ENCODE peak calls at places on chromosome 16, in seven cellular contexts. L is stimulated activated CD8-positive, alpha-beta memory T cell treated with anti-CD3 and anti-CD28 coated beads, Interleukin-4, amount 100 ng/mL, for 1 hour; X is pancreas; Z is M059J; Y is C1 segment of cervical spinal cord; U is amygdala; C is iris pigment epithelial cell. N is an unnamed sample.

GRCh38 chr16:69554495-69554894 is 11.3 kb upstream of the NFAT5 start:
- DNase-seq in U (no peak), Z (no peak), C (no peak), X (no peak), L (no peak), Y (no peak), N (no peak)

GRCh38 chr16:75385507-75386152 is 47.7 kb downstream of the CFDP1 start:
- DNase-seq in L (no peak), X (no peak), Z (peak; percentile 83), U (no peak), Y (no peak), C (peak; percentile 85), N (peak; percentile 80)

GRCh38 chr16:58020628-58021521 is 4.7 kb upstream of the MMP15 start:
- DNase-seq in C (peak; percentile 48), U (no peak), Y (peak; percentile 25), Z (peak; percentile 52), L (no peak), X (peak; percentile 58), N (peak; percentile 59)

GRCh38 chr16:31064882-31065461 is 9.1 kb downstream of the ZNF668 start:
- DNase-seq in X (no peak), Y (no peak), Z (peak; percentile 79), L (no peak), C (peak; percentile 95), U (no peak), N (peak; percentile 77)

GRCh38 chr16:14499110-14499509 is 130.9 kb downstream of the PARN start:
- DNase-seq in X (no peak), Y (no peak), Z (no peak), C (no peak), U (no peak), L (no peak), N (no peak)

GRCh38 chr16:57007050-57007449 is 17.7 kb downstream of the NLRC5 start:
- DNase-seq in C (no peak), X (no peak), Z (no peak), Y (no peak), L (no peak), U (no peak), N (no peak)

GRCh38 chr16:29852654-29853053 is 10.4 kb downstream of the CDIPT start:
- DNase-seq in Y (peak; percentile 3), Z (peak; percentile 18), X (no peak), L (no peak), U (no peak), C (peak; percentile 48), N (no peak)

GRCh38 chr16:88331989-88332920 is 50.5 kb upstream of the ZNF469 start:
- DNase-seq in L (no peak), X (peak; percentile 79), C (peak; percentile 100), Y (no peak), Z (peak; percentile 100), U (no peak), N (peak; percentile 98)

GRCh38 chr16:58515871-58516767 is 802 bp downstream of the SETD6 start:
- DNase-seq in Z (peak; percentile 27), L (no peak), X (peak; percentile 84), Y (no peak), C (peak; percentile 8), U (no peak), N (peak; percentile 52)

GRCh38 chr16:15942901-15943690 is 6.3 kb upstream of the ABCC1 start:
- DNase-seq in Y (no peak), U (no peak), Z (no peak), C (no peak), L (no peak), X (no peak), N (no peak)

GRCh38 chr16:24820522-24820921 is 25.2 kb upstream of the SLC5A11 start:
- DNase-seq in X (no peak), Y (no peak), Z (no peak), L (no peak), C (peak; percentile 69), U (no peak), N (peak; percentile 42)

GRCh38 chr16:48383204-48383876 is 1.9 kb downstream of the SIAH1 start:
- DNase-seq in Y (no peak), Z (no peak), U (no peak), C (peak; percentile 75), X (no peak), L (no peak), N (no peak)

GRCh38 chr16:83100679-83101078 is 473.9 kb downstream of the CDH13 start:
- DNase-seq in Y (no peak), U (no peak), X (no peak), L (no peak), Z (peak; percentile 26), C (peak; percentile 42), N (no peak)

GRCh38 chr16:90011196-90011819 is 7.9 kb downstream of the DBNDD1 start:
- DNase-seq in Y (no peak), U (no peak), X (no peak), Z (no peak), C (no peak), L (no peak), N (no peak)

GRCh38 chr16:27703545-27703944 is 153.6 kb downstream of the KATNIP start:
- DNase-seq in L (no peak), Z (peak; percentile 7), U (no peak), Y (no peak), C (peak; percentile 55), X (no peak), N (no peak)

GRCh38 chr16:49539758-49540157 is 166.2 kb downstream of the C16orf78 start:
- DNase-seq in Y (no peak), L (no peak), C (no peak), Z (no peak), X (no peak), U (no peak), N (no peak)

GRCh38 chr16:56807011-56807675 is 57.9 kb upstream of the SLC12A3 start:
- DNase-seq in C (peak; percentile 77), U (no peak), Z (peak; percentile 84), X (no peak), L (no peak), Y (no peak), N (peak; percentile 23)

GRCh38 chr16:28321700-28322411 is 29.5 kb downstream of the SBK1 start:
- DNase-seq in X (no peak), U (no peak), L (no peak), Y (no peak), C (peak; percentile 14), Z (no peak), N (peak; percentile 26)

GRCh38 chr16:27195941-27196595 is 7.3 kb upstream of the KDM8 start:
- DNase-seq in C (no peak), X (no peak), Z (no peak), L (no peak), Y (no peak), U (no peak), N (no peak)

GRCh38 chr16:20879175-20880053 is 20.7 kb downstream of the DCUN1D3 start:
- DNase-seq in L (no peak), C (peak; percentile 71), X (no peak), Z (peak; percentile 64), Y (no peak), U (no peak), N (peak; percentile 82)

GRCh38 chr16:48318630-48319029 is 66.6 kb downstream of the SIAH1 start:
- DNase-seq in X (no peak), Y (no peak), L (no peak), C (peak; percentile 65), Z (peak; percentile 56), U (no peak), N (no peak)

GRCh38 chr16:17563340-17563739 is 92.6 kb upstream of the XYLT1 start:
- DNase-seq in Z (no peak), L (no peak), U (no peak), Y (no peak), X (no peak), C (no peak), N (no peak)

GRCh38 chr16:25051446-25052160 is 36.4 kb upstream of the ARHGAP17 start:
- DNase-seq in C (peak; percentile 79), Y (no peak), Z (peak; percentile 38), X (no peak), L (no peak), U (no peak), N (peak; percentile 78)

GRCh38 chr16:56286819-56287218 is 95.5 kb downstream of the GNAO1 start:
- DNase-seq in L (no peak), Z (peak; percentile 52), U (no peak), X (no peak), Y (no peak), C (no peak), N (no peak)

GRCh38 chr16:85033153-85033552 is 5.6 kb downstream of the KIAA0513 start:
- DNase-seq in C (no peak), Y (no peak), U (no peak), Z (no peak), L (no peak), X (no peak), N (no peak)

GRCh38 chr16:73735018-73735417 is 561.6 kb upstream of the PSMD7 start:
- DNase-seq in C (peak; percentile 62), Z (peak; percentile 86), Y (no peak), L (no peak), U (no peak), X (no peak), N (peak; percentile 88)

GRCh38 chr16:65779196-65779595 is 587.3 kb upstream of the CDH5 start:
- DNase-seq in X (no peak), Z (no peak), Y (no peak), C (no peak), U (no peak), L (no peak), N (no peak)

GRCh38 chr16:7422489-7422888 is 89.8 kb downstream of the RBFOX1 start:
- DNase-seq in Z (no peak), L (no peak), C (no peak), X (no peak), Y (no peak), U (no peak), N (no peak)

GRCh38 chr16:82699711-82700495 is 73.1 kb downstream of the CDH13 start:
- DNase-seq in C (peak; percentile 86), Z (peak; percentile 90), L (no peak), Y (no peak), X (no peak), U (no peak), N (peak; percentile 8)

GRCh38 chr16:63806794-63807506 is 1314.9 kb downstream of the CDH11 start:
- DNase-seq in Y (no peak), C (no peak), U (no peak), X (no peak), L (no peak), Z (no peak), N (no peak)

GRCh38 chr16:20910781-20911321 is 10.3 kb downstream of the LYRM1 start:
- DNase-seq in C (peak; percentile 92), X (no peak), L (no peak), Y (no peak), U (no peak), Z (peak; percentile 94), N (peak; percentile 96)

GRCh38 chr16:84571506-84571905 is 46.4 kb downstream of the COTL1 start:
- DNase-seq in X (no peak), U (no peak), Z (no peak), C (no peak), L (no peak), Y (no peak), N (no peak)

GRCh38 chr16:13568803-13569202 is 351.2 kb upstream of the ERCC4 start:
- DNase-seq in L (no peak), Y (no peak), U (no peak), Z (no peak), C (no peak), X (no peak), N (no peak)

GRCh38 chr16:11093578-11094074 is 149.3 kb downstream of the CLEC16A start:
- DNase-seq in Y (no peak), C (no peak), Z (no peak), X (no peak), U (no peak), L (no peak), N (no peak)

GRCh38 chr16:89564476-89565255 is 4.2 kb downstream of the RPL13 start:
- DNase-seq in U (no peak), C (no peak), L (no peak), Y (no peak), X (no peak), Z (no peak), N (no peak)

GRCh38 chr16:27321013-27321960 is 7.5 kb downstream of the IL4R start:
- DNase-seq in X (no peak), Z (peak; percentile 61), Y (no peak), L (no peak), C (peak; percentile 71), U (no peak), N (peak; percentile 68)

N was measured in kidney tubule cell.